ENCODE peak calls at places on chromosomes 1 and 21, in six cellular contexts. X, Y, L, N, H and W are unnamed samples.

GRCh38 chr1:228866498-228866897 is 131.2 kb downstream of the RHOU start:
- DNase-seq in H (peak; percentile 25), Y (no peak), L (no peak), N (peak; percentile 50), X (no peak), W (peak; percentile 80)

GRCh38 chr1:244231572-244232315 is 180.7 kb downstream of the ZBTB18 start:
- DNase-seq in H (no peak), X (no peak), L (no peak), Y (no peak), N (peak; percentile 66), W (no peak)

GRCh38 chr21:42809577-42810440 is 69.5 kb downstream of the WDR4 start:
- DNase-seq in Y (no peak), X (no peak), L (peak; percentile 40), N (no peak), H (no peak), W (no peak)

GRCh38 chr1:147243228-147243685 is 773 bp downstream of the CHD1L start:
- DNase-seq in Y (no peak), L (no peak), N (peak; percentile 65), H (no peak), X (no peak), W (peak; percentile 24)

GRCh38 chr1:21659924-21660326 is 9.2 kb downstream of the RAP1GAP start:
- DNase-seq in Y (no peak), X (no peak), H (no peak), L (no peak), N (no peak), W (no peak)

GRCh38 chr1:47233165-47233564 is 1.1 kb upstream of the TAL1 start:
- DNase-seq in Y (no peak), H (no peak), X (no peak), L (no peak), N (peak; percentile 22), W (no peak)

GRCh38 chr1:172686143-172686542 is 27.2 kb downstream of the FASLG start:
- DNase-seq in Y (no peak), L (no peak), X (no peak), H (no peak), N (no peak), W (no peak)

GRCh38 chr21:46304437-46304836 is 18.3 kb downstream of the YBEY start:
- DNase-seq in H (no peak), Y (no peak), X (no peak), N (no peak), L (no peak), W (no peak)

GRCh38 chr1:6005276-6005917 is 13.2 kb upstream of the NPHP4 start:
- DNase-seq in H (no peak), L (no peak), N (no peak), Y (peak; percentile 46), X (no peak), W (no peak)

GRCh38 chr1:156509424-156510035 is 9.0 kb upstream of the MEF2D start:
- DNase-seq in L (no peak), X (no peak), N (no peak), H (no peak), Y (no peak), W (no peak)

GRCh38 chr1:66278260-66279046 is 255.5 kb upstream of the SGIP1 start:
- DNase-seq in N (no peak), X (peak; percentile 42), L (no peak), H (no peak), Y (no peak), W (no peak)

GRCh38 chr1:229155472-229155871 is 115.4 kb upstream of the RAB4A start:
- DNase-seq in L (no peak), N (no peak), H (no peak), Y (no peak), X (no peak), W (no peak)

GRCh38 chr1:27109103-27109822 is 45.7 kb downstream of the SLC9A1 start:
- DNase-seq in Y (peak; percentile 54), X (no peak), N (no peak), L (peak; percentile 89), H (peak; percentile 52), W (peak; percentile 29)

GRCh38 chr1:200311256-200311655 is 98.6 kb downstream of the ZNF281 start:
- DNase-seq in X (no peak), L (no peak), H (no peak), N (no peak), Y (no peak), W (no peak)

GRCh38 chr1:76901158-76901767 is 34.0 kb downstream of the ST6GALNAC5 start:
- DNase-seq in N (peak; percentile 27), X (peak; percentile 9), Y (peak; percentile 29), H (peak; percentile 43), L (peak; percentile 54), W (peak; percentile 46)

GRCh38 chr1:8962812-8963669 is 17.4 kb downstream of the CA6 start:
- DNase-seq in X (no peak), Y (peak; percentile 76), N (peak; percentile 44), L (peak; percentile 76), H (peak; percentile 74), W (peak; percentile 71)

GRCh38 chr1:176866011-176866410 is 298.5 kb downstream of the ASTN1 start:
- DNase-seq in X (no peak), H (no peak), Y (no peak), L (no peak), N (no peak), W (no peak)

GRCh38 chr1:21139601-21140000 is 37.1 kb downstream of the EIF4G3 start:
- DNase-seq in X (no peak), L (no peak), Y (no peak), H (no peak), N (peak; percentile 38), W (no peak)

GRCh38 chr1:195721210-195721971 is 886.8 kb downstream of the KCNT2 start:
- DNase-seq in H (no peak), L (no peak), X (no peak), Y (no peak), N (no peak), W (no peak)

GRCh38 chr1:239879321-239880170 is 212.1 kb upstream of the FMN2 start:
- DNase-seq in L (peak; percentile 16), N (peak; percentile 75), X (no peak), Y (no peak), H (no peak), W (no peak)

GRCh38 chr1:29682918-29683314 is 446.6 kb downstream of the PTPRU start:
- DNase-seq in N (peak; percentile 64), L (peak; percentile 28), H (no peak), X (no peak), Y (no peak), W (no peak)

GRCh38 chr1:65910432-65910831 is 117.7 kb downstream of the PDE4B start:
- DNase-seq in N (no peak), Y (no peak), H (no peak), L (no peak), X (no peak), W (no peak)

GRCh38 chr21:42545317-42545716 is 31.7 kb downstream of the SLC37A1 start:
- DNase-seq in H (no peak), X (no peak), N (no peak), Y (peak; percentile 37), L (no peak), W (no peak)

GRCh38 chr1:205026181-205026580 is 16.8 kb upstream of the CNTN2 start:
- DNase-seq in N (no peak), Y (no peak), H (no peak), X (no peak), L (no peak), W (no peak)

GRCh38 chr1:93596329-93597089 is 85.1 kb downstream of the BCAR3 start:
- DNase-seq in L (no peak), N (no peak), H (no peak), X (no peak), Y (no peak), W (no peak)

GRCh38 chr21:45143855-45144254 is 69.5 kb downstream of the ADARB1 start:
- DNase-seq in L (no peak), X (no peak), Y (no peak), N (no peak), H (no peak), W (no peak)

GRCh38 chr1:91707114-91707889 is 178.6 kb downstream of the TGFBR3 start:
- DNase-seq in X (no peak), Y (no peak), N (no peak), L (no peak), H (no peak), W (no peak)

DNA sequence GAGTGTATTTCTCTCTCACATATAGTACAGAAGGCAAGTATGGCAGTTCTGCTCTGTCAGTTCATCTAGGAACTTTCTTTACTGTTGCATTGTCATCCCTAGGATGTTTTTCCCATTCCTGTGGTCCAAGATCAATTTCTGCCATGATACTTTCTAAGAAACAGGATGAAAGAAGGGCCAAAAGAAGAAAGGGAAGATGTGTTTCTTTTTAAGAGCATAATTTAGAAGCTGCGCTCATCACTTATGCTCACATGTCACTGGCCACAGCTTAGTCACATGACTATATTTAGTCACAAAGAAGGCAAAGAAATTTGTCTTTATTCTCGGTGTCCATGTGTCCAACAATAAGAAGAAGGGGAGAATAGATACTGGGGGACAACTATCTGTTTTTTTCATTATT is 7.0 kb upstream of the MAST2 start:
- DNase-seq in H (no peak), X (no peak), Y (no peak), L (no peak), N (no peak), W (no peak)
- TF ChIP-seq CHD2 in H (no peak), X (no peak), Y (no peak), L (no peak), N (no peak), W (no peak)

GRCh38 chr1:154757149-154757548 is 112.9 kb downstream of the KCNN3 start:
- DNase-seq in Y (no peak), X (no peak), N (no peak), H (no peak), L (no peak), W (no peak)

GRCh38 chr1:154759196-154759595 is 110.9 kb downstream of the KCNN3 start:
- DNase-seq in L (no peak), Y (no peak), H (no peak), X (no peak), N (no peak), W (no peak)

GRCh38 chr1:154759793-154760192 is 110.3 kb downstream of the KCNN3 start:
- DNase-seq in Y (no peak), N (no peak), H (no peak), X (no peak), L (no peak), W (no peak)

GRCh38 chr1:154758346-154758745 is 111.7 kb downstream of the KCNN3 start:
- DNase-seq in L (no peak), Y (no peak), X (no peak), H (no peak), N (no peak), W (no peak)

GRCh38 chr1:154760469-154760933 is 109.6 kb downstream of the KCNN3 start:
- DNase-seq in L (peak; percentile 93), X (no peak), H (peak; percentile 44), N (peak; percentile 91), Y (peak; percentile 83), W (peak; percentile 17)
- TF ChIP-seq CHD2 in L (no peak), X (no peak), H (no peak), N (no peak), Y (no peak), W (no peak)

DNA sequence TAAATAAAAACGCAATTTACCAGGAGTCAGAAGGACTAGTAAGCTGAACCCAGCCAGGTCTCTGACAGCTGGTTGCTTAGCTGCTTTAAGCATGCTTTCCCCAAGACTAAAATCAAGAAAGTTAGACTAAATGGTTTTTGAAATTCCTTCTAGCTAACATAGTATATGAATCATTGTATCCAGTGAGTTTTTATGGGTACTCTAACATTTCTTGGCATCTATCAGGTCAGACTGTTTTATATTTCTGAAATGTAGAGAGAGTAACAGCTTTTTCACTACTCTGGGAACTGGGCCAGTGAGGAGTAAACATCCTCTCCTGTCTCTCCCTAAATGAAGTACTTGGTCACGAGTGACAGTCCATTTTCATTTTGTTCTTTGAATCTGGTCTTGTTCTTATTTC is 47.4 kb downstream of the PKN2 start:
- DNase-seq in H (peak; percentile 4), X (no peak), L (no peak), Y (no peak), N (no peak), W (no peak)
- TF ChIP-seq CHD2 in H (no peak), X (no peak), L (no peak), Y (no peak), N (no peak), W (no peak)

GRCh38 chr1:10459185-10459584 is 9.4 kb downstream of the CORT start:
- DNase-seq in X (no peak), L (no peak), H (peak; percentile 65), N (no peak), Y (peak; percentile 65), W (peak; percentile 18)
- TF ChIP-seq CHD2 in X (no peak), L (no peak), H (no peak), N (no peak), Y (no peak), W (no peak)